ENCODE peak calls at places on chromosomes 13 and 19, in four cellular contexts. One of them, this sample, is unnamed. For H3K36me3, the result is how much of the 10 kb centered on the place peaks cover.

GRCh38 chr13:35630551-35631275 is 154.2 kb upstream of the MAB21L1 start:
- DNase-seq in tibial nerve: no peak
- DNase-seq in PC-3: peak
- DNase-seq in RWPE2: no peak
- DNase-seq in this sample: no peak

GRCh38 chr13:26658491-26658890 is 101.0 kb downstream of the WASF3 start:
- DNase-seq in tibial nerve: no peak
- DNase-seq in PC-3: no peak
- DNase-seq in RWPE2: no peak
- DNase-seq in this sample: no peak

GRCh38 chr19:43936219-43936618 is 1.1 kb upstream of the ZNF45 start:
- DNase-seq in tibial nerve: no peak
- DNase-seq in PC-3: no peak
- DNase-seq in RWPE2: no peak
- DNase-seq in this sample: no peak

GRCh38 chr19:31054430-31054829 is 294.8 kb downstream of the TSHZ3 start:
- DNase-seq in tibial nerve: no peak
- DNase-seq in PC-3: no peak
- DNase-seq in RWPE2: no peak
- DNase-seq in this sample: peak

GRCh38 chr19:42250249-42250665 is 4.7 kb downstream of the ERF start:
- DNase-seq in tibial nerve: no peak
- DNase-seq in PC-3: no peak
- DNase-seq in RWPE2: no peak
- DNase-seq in this sample: no peak

GRCh38 chr19:49363265-49364082 is at the start of gene DKKL1:
- DNase-seq in tibial nerve: peak
- DNase-seq in PC-3: peak
- DNase-seq in RWPE2: peak
- DNase-seq in this sample: peak

GRCh38 chr19:56942749-56943148 is 102.2 kb upstream of the PEG3 start:
- DNase-seq in tibial nerve: no peak
- DNase-seq in PC-3: no peak
- DNase-seq in RWPE2: peak
- DNase-seq in this sample: peak

GRCh38 chr19:35310331-35310730 is 18.4 kb downstream of the MAG start:
- DNase-seq in tibial nerve: no peak
- DNase-seq in PC-3: no peak
- DNase-seq in RWPE2: no peak
- DNase-seq in this sample: no peak

GRCh38 chr13:48631441-48631840 is 22.3 kb upstream of the CYSLTR2 start:
- DNase-seq in tibial nerve: no peak
- DNase-seq in PC-3: no peak
- DNase-seq in RWPE2: no peak
- DNase-seq in this sample: no peak

GRCh38 chr19:54650108-54650666 is 12.6 kb upstream of the LILRB4 start:
- DNase-seq in tibial nerve: no peak
- DNase-seq in PC-3: no peak
- DNase-seq in RWPE2: no peak
- DNase-seq in this sample: no peak

GRCh38 chr19:46574533-46574932 is 26.6 kb upstream of the CALM3 start:
- DNase-seq in tibial nerve: no peak
- DNase-seq in PC-3: no peak
- DNase-seq in RWPE2: no peak
- DNase-seq in this sample: no peak

GRCh38 chr13:49641810-49642291 is 13.5 kb downstream of the ARL11 start:
- DNase-seq in tibial nerve: peak
- DNase-seq in PC-3: peak
- DNase-seq in RWPE2: no peak
- DNase-seq in this sample: peak

GRCh38 chr13:72384879-72385278 is 342.6 kb downstream of the MZT1 start:
- DNase-seq in tibial nerve: no peak
- DNase-seq in PC-3: peak
- DNase-seq in RWPE2: no peak
- DNase-seq in this sample: no peak

GRCh38 chr19:14933506-14933905 is 7.8 kb upstream of the OR7C2 start:
- DNase-seq in tibial nerve: no peak
- DNase-seq in PC-3: peak
- DNase-seq in RWPE2: no peak
- DNase-seq in this sample: no peak

GRCh38 chr19:48511800-48512503 is at the start of gene LMTK3:
- DNase-seq in tibial nerve: no peak
- DNase-seq in PC-3: peak
- DNase-seq in RWPE2: no peak
- DNase-seq in this sample: no peak

GRCh38 chr13:111270126-111270525 is 50.3 kb upstream of the TEX29 start:
- DNase-seq in tibial nerve: no peak
- DNase-seq in PC-3: no peak
- DNase-seq in RWPE2: no peak
- DNase-seq in this sample: no peak

GRCh38 chr19:13825489-13826475 is 30.5 kb downstream of the ZSWIM4 start:
- DNase-seq in tibial nerve: no peak
- DNase-seq in PC-3: peak
- DNase-seq in RWPE2: peak
- DNase-seq in this sample: no peak

GRCh38 chr13:113846639-113847318 is 17.1 kb downstream of the GAS6 start:
- DNase-seq in tibial nerve: no peak
- DNase-seq in PC-3: no peak
- DNase-seq in RWPE2: peak
- DNase-seq in this sample: peak

GRCh38 chr13:49311816-49312215 is 64.1 kb downstream of the CDADC1 start:
- DNase-seq in tibial nerve: no peak
- DNase-seq in PC-3: no peak
- DNase-seq in RWPE2: no peak
- DNase-seq in this sample: no peak

GRCh38 chr19:11332822-11333221 is 6.6 kb downstream of the RAB3D start:
- DNase-seq in tibial nerve: no peak
- DNase-seq in PC-3: no peak
- DNase-seq in RWPE2: no peak
- DNase-seq in this sample: no peak

GRCh38 chr13:77868717-77869116 is 49.9 kb downstream of the EDNRB start:
- DNase-seq in tibial nerve: no peak
- DNase-seq in PC-3: peak
- DNase-seq in RWPE2: no peak
- DNase-seq in this sample: no peak

DNA sequence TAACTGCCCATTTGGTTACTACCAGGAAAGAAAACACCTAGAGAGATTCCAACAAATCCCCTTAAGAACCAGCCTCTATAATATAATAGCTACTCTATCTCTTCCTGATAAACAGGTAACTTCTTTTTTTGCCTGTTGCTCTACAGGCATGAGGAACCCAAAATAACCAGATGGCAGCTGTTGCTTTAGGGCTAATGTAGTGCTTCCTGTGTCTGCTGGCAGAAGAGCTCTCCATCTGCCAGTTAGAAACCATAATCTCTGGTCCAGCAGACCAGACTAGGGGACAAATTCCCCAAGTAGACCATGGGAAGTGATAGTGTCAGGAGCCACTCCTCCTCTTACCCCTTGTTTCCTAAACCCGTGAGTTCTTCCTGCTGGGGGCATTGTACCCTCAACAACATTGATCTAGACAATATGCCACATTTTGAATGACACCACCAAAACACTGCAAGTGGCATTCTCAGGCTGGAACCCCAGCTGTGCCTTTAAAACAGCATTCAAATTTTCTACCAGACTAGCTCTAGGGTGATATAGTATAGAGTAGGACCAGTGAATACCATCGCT is 135.9 kb downstream of the DLEU7 start:
- DNase-seq in tibial nerve: no peak
- DNase-seq in PC-3: no peak
- DNase-seq in RWPE2: no peak
- DNase-seq in this sample: no peak
- H3K27ac ChIP-seq in tibial nerve: no peak
- H3K27ac ChIP-seq in PC-3: no peak
- H3K27ac ChIP-seq in RWPE2: no peak
- H3K27ac ChIP-seq in this sample: no peak

GRCh38 chr19:1274852-1275259 is 474 bp upstream of the FAM174C start:
- DNase-seq in tibial nerve: no peak
- DNase-seq in PC-3: no peak
- DNase-seq in RWPE2: no peak
- DNase-seq in this sample: peak
- H3K36me3 ChIP-seq in tibial nerve: under half
- H3K36me3 ChIP-seq in PC-3: under half
- H3K36me3 ChIP-seq in RWPE2: half or more
- H3K36me3 ChIP-seq in this sample: half or more

GRCh38 chr19:52690395-52691214 is 44.2 kb downstream of the ZNF611 start:
- DNase-seq in tibial nerve: peak
- DNase-seq in PC-3: peak
- DNase-seq in RWPE2: peak
- DNase-seq in this sample: peak

GRCh38 chr19:52691215-52691610 is 43.6 kb downstream of the ZNF611 start:
- DNase-seq in tibial nerve: no peak
- DNase-seq in PC-3: no peak
- DNase-seq in RWPE2: no peak
- DNase-seq in this sample: no peak

GRCh38 chr19:52689804-52690394 is 44.9 kb downstream of the ZNF611 start:
- DNase-seq in tibial nerve: peak
- DNase-seq in PC-3: no peak
- DNase-seq in RWPE2: peak
- DNase-seq in this sample: peak

GRCh38 chr19:52692431-52693008 is 42.3 kb downstream of the ZNF611 start:
- DNase-seq in tibial nerve: no peak
- DNase-seq in PC-3: no peak
- DNase-seq in RWPE2: no peak
- DNase-seq in this sample: no peak

DNA sequence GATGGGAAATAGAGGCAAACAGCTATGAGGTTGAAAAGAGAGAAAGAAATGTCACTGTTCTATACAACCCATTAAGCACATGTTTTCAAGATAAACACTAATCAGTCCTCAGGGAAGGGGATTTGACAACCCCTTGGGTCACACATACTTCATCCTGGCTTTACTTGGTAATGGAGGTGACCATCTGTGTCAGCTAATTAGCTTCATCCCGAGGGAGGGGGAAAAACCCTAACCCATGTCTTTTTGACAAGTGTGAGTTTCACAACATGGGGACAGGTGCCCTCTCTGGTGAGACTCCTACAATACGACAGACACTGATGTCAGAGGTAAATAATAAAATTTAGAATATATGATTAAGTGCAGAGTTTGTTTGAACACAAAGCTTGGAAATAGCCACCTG is 43.1 kb downstream of the ZNF611 start:
- DNase-seq in tibial nerve: no peak
- DNase-seq in PC-3: no peak
- DNase-seq in RWPE2: no peak
- DNase-seq in this sample: no peak
- H3K27ac ChIP-seq in tibial nerve: no peak
- H3K27ac ChIP-seq in PC-3: no peak
- H3K27ac ChIP-seq in RWPE2: no peak
- H3K27ac ChIP-seq in this sample: peak

DNA sequence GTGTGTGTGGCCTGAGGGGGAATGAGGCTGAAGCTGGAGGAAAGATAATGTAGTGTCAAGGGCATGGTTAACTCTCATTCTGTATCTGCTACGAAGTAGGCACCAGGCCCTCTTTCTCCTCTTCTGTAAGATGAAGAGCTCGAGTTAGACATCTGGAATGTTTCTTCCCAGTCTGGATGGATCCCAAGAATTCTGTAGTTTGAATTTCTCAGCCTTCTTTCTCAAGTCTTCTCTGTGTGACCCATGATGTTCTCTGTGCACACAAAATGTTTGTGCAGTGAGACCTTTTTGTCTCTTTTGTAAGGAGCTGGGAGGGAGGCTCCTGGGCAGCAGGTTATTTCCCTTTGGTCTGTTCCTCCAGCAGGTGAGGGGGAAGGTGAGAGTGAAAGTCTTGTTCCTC is 13.7 kb downstream of the FGF9 start:
- DNase-seq in tibial nerve: no peak
- DNase-seq in PC-3: no peak
- DNase-seq in RWPE2: no peak
- DNase-seq in this sample: no peak
- H3K36me3 ChIP-seq in tibial nerve: under half
- H3K36me3 ChIP-seq in PC-3: under half
- H3K36me3 ChIP-seq in RWPE2: under half
- H3K36me3 ChIP-seq in this sample: under half

DNA sequence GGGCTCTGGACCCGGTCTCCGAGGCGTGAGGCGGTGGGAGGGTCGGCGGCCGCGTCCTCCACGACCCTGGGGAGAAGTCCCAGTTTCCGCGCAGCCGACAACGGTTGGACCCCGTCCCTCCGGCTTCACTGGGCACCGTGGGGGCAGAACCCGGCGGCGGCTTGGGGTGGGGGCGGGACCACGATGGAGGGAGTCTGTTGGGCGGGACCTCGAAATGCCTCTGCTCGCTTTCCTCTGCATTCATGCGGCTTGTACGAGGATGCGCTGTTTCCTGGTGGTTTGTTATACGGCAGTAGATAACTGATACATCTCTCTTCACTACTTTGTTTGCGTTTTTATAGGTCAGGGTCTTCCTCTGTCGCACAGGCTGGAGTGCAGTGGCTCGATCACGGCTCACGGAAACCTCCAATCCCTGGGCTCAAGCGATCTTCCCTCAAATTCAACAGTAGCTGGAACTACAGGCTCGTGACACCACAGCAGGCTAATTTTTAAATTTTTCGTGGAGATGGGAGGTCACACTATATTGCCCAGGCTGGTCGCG is 24.6 kb upstream of the ZNF846 start:
- DNase-seq in tibial nerve: peak
- DNase-seq in PC-3: peak
- DNase-seq in RWPE2: no peak
- DNase-seq in this sample: peak
- H3K27ac ChIP-seq in tibial nerve: peak
- H3K27ac ChIP-seq in PC-3: peak
- H3K27ac ChIP-seq in RWPE2: peak
- H3K27ac ChIP-seq in this sample: peak

GRCh38 chr19:5026706-5027273 is 57.9 kb downstream of the KDM4B start:
- DNase-seq in tibial nerve: no peak
- DNase-seq in PC-3: peak
- DNase-seq in RWPE2: no peak
- DNase-seq in this sample: no peak

GRCh38 chr19:5024282-5024681 is 55.4 kb downstream of the KDM4B start:
- DNase-seq in tibial nerve: no peak
- DNase-seq in PC-3: no peak
- DNase-seq in RWPE2: no peak
- DNase-seq in this sample: no peak

GRCh38 chr19:5023128-5023571 is 54.2 kb downstream of the KDM4B start:
- DNase-seq in tibial nerve: no peak
- DNase-seq in PC-3: no peak
- DNase-seq in RWPE2: no peak
- DNase-seq in this sample: no peak

GRCh38 chr19:5022066-5022860 is 53.4 kb downstream of the KDM4B start:
- DNase-seq in tibial nerve: no peak
- DNase-seq in PC-3: no peak
- DNase-seq in RWPE2: no peak
- DNase-seq in this sample: no peak

GRCh38 chr19:5025027-5025426 is 56.1 kb downstream of the KDM4B start:
- DNase-seq in tibial nerve: no peak
- DNase-seq in PC-3: no peak
- DNase-seq in RWPE2: no peak
- DNase-seq in this sample: no peak
- H3K36me3 ChIP-seq in tibial nerve: under half
- H3K36me3 ChIP-seq in PC-3: under half
- H3K36me3 ChIP-seq in RWPE2: under half
- H3K36me3 ChIP-seq in this sample: under half